ENCODE peak calls at places on chromosomes 7 and 10, in nine cellular contexts. I is cardiac muscle cell; E is WTC11; S is GM03348; L is RWPE1; C is NCI-H1105; V is Ammon's horn; U is neural crest cell; J is activated CD4-positive, alpha-beta T cell treated with anti-CD3 and anti-CD28 coated beads, Interleukin-2, amount 10 ng/mL, durations not matched to agents 7 days and 5 days. O is an unnamed sample.
A peak's percentile ranks its signal among the peaks of the same experiment; 100 is the strongest.

GRCh38 chr10:7649673-7650330 is 17.0 kb downstream of the ITIH5 start:
- DNase-seq in S (peak; percentile 22), E (no peak), J (no peak), L (no peak), V (no peak), U (no peak), C (no peak), I (no peak), O (no peak)

GRCh38 chr10:6275022-6275997 is 72.6 kb downstream of the PFKFB3 start:
- DNase-seq in C (no peak), J (peak; percentile 84), L (peak; percentile 93), E (peak; percentile 43), S (peak; percentile 96), U (peak; percentile 12), I (peak; percentile 96), V (peak; percentile 88), O (peak; percentile 83)

GRCh38 chr7:140726304-140726703 is 29.8 kb downstream of the NDUFB2 start:
- DNase-seq in C (no peak), L (no peak), U (no peak), S (peak; percentile 29), I (peak; percentile 27), J (no peak), E (no peak), V (peak; percentile 20), O (peak; percentile 10)

GRCh38 chr7:42035205-42035604 is 201.8 kb downstream of the GLI3 start:
- DNase-seq in I (peak; percentile 11), U (no peak), C (no peak), J (no peak), V (peak; percentile 31), E (no peak), L (no peak), S (no peak), O (no peak)

GRCh38 chr7:36198854-36199266 is 45.8 kb downstream of the EEPD1 start:
- DNase-seq in V (no peak), C (no peak), U (no peak), J (no peak), I (peak; percentile 10), E (no peak), S (no peak), L (no peak), O (no peak)

GRCh38 chr7:113904521-113904920 is 14.3 kb downstream of the PPP1R3A start:
- DNase-seq in L (no peak), E (no peak), U (no peak), J (no peak), C (no peak), S (no peak), I (no peak), V (no peak), O (no peak)

GRCh38 chr7:94856643-94857042 is 50.8 kb upstream of the PPP1R9A start:
- DNase-seq in E (no peak), U (no peak), S (no peak), V (no peak), J (no peak), C (no peak), I (peak; percentile 3), L (no peak), O (no peak)

GRCh38 chr7:2524808-2525140 is 5.2 kb downstream of the LFNG start:
- DNase-seq in V (no peak), J (no peak), C (no peak), I (no peak), U (peak; percentile 53), E (peak; percentile 88), L (no peak), S (no peak), O (no peak)

GRCh38 chr10:112585052-112585451 is 138.0 kb downstream of the VTI1A start:
- DNase-seq in V (peak; percentile 69), U (no peak), L (peak; percentile 77), C (no peak), I (peak; percentile 10), J (no peak), S (peak; percentile 62), E (no peak), O (no peak)

GRCh38 chr10:114212153-114212552 is 26.9 kb upstream of the VWA2 start:
- DNase-seq in V (no peak), J (no peak), E (no peak), C (no peak), L (no peak), I (no peak), S (no peak), U (no peak), O (no peak)

GRCh38 chr7:2471022-2471329 is 5.2 kb downstream of the GRIFIN start:
- DNase-seq in V (no peak), U (no peak), E (no peak), L (peak; percentile 85), J (no peak), C (no peak), S (no peak), I (peak; percentile 52), O (no peak)

GRCh38 chr10:34713875-34714274 is 101.2 kb downstream of the PARD3 start:
- DNase-seq in C (no peak), V (no peak), L (peak; percentile 60), I (no peak), U (no peak), J (no peak), E (no peak), S (peak; percentile 23), O (no peak)

GRCh38 chr7:30521532-30521931 is 16.9 kb upstream of the GGCT start:
- DNase-seq in E (no peak), U (no peak), L (no peak), S (peak; percentile 52), I (peak; percentile 80), J (no peak), V (no peak), C (no peak), O (peak; percentile 58)

GRCh38 chr10:88657901-88658300 is 6.3 kb upstream of the LIPF start:
- DNase-seq in S (no peak), I (no peak), J (no peak), U (no peak), L (no peak), V (no peak), C (no peak), E (no peak), O (no peak)

GRCh38 chr7:75599244-75599771 is 107.2 kb downstream of the SPDYE5 start:
- DNase-seq in J (no peak), U (peak; percentile 58), C (peak; percentile 93), S (no peak), E (peak; percentile 46), V (peak; percentile 98), L (no peak), I (no peak), O (no peak)

GRCh38 chr10:35433851-35434426 is 97.6 kb downstream of the CCNY start:
- DNase-seq in C (peak; percentile 39), V (no peak), L (no peak), I (peak; percentile 86), E (no peak), J (no peak), S (peak; percentile 68), U (no peak), O (peak; percentile 31)

GRCh38 chr7:90409667-90410066 is 6.4 kb downstream of the CLDN12 start:
- DNase-seq in S (no peak), E (no peak), L (no peak), U (no peak), J (no peak), V (no peak), C (no peak), I (peak; percentile 13), O (peak; percentile 18)

GRCh38 chr7:47453093-47454056 is 128.5 kb downstream of the TNS3 start:
- DNase-seq in E (no peak), U (no peak), I (peak; percentile 59), S (peak; percentile 83), L (peak; percentile 82), C (no peak), V (peak; percentile 55), J (no peak), O (peak; percentile 55)

O was measured in hepatocyte.